ENCODE peak calls at places on chromosome 19, in ten cellular contexts. One of them, this sample, is unnamed.

GRCh38 chr19:33727331-33728028 is 69.2 kb upstream of the KCTD15 start:
- DNase-seq in heart right ventricle: no peak
- DNase-seq in stomach: no peak
- DNase-seq in thoracic aorta: no peak
- DNase-seq in esophagus squamous epithelium: no peak
- DNase-seq in ascending aorta: no peak
- DNase-seq in T-helper 17 cell: no peak
- DNase-seq in Peyer's patch: no peak
- DNase-seq in ovary: no peak
- DNase-seq in mucosa of descending colon: no peak
- DNase-seq in this sample: no peak

GRCh38 chr19:2883686-2884439 is 16.7 kb downstream of the ZNF556 start:
- DNase-seq in heart right ventricle: no peak
- DNase-seq in stomach: no peak
- DNase-seq in thoracic aorta: no peak
- DNase-seq in esophagus squamous epithelium: no peak
- DNase-seq in ascending aorta: no peak
- DNase-seq in T-helper 17 cell: no peak
- DNase-seq in Peyer's patch: no peak
- DNase-seq in ovary: no peak
- DNase-seq in mucosa of descending colon: no peak
- DNase-seq in this sample: no peak

GRCh38 chr19:34661357-34661756 is 15.6 kb downstream of the SCGB2B2 start:
- DNase-seq in heart right ventricle: no peak
- DNase-seq in stomach: peak; percentile 45
- DNase-seq in thoracic aorta: no peak
- DNase-seq in esophagus squamous epithelium: no peak
- DNase-seq in ascending aorta: no peak
- DNase-seq in T-helper 17 cell: no peak
- DNase-seq in Peyer's patch: no peak
- DNase-seq in ovary: no peak
- DNase-seq in mucosa of descending colon: no peak
- DNase-seq in this sample: no peak

GRCh38 chr19:51372649-51373504 is at the start of gene NKG7:
- DNase-seq in heart right ventricle: no peak
- DNase-seq in stomach: no peak
- DNase-seq in thoracic aorta: no peak
- DNase-seq in esophagus squamous epithelium: no peak
- DNase-seq in ascending aorta: no peak
- DNase-seq in T-helper 17 cell: no peak
- DNase-seq in Peyer's patch: peak; percentile 44
- DNase-seq in ovary: no peak
- DNase-seq in mucosa of descending colon: peak; percentile 46
- DNase-seq in this sample: no peak

GRCh38 chr19:28504139-28504538 is 708.8 kb downstream of the UQCRFS1 start:
- DNase-seq in heart right ventricle: no peak
- DNase-seq in stomach: no peak
- DNase-seq in thoracic aorta: no peak
- DNase-seq in esophagus squamous epithelium: no peak
- DNase-seq in ascending aorta: no peak
- DNase-seq in T-helper 17 cell: no peak
- DNase-seq in Peyer's patch: no peak
- DNase-seq in ovary: no peak
- DNase-seq in mucosa of descending colon: no peak
- DNase-seq in this sample: no peak

GRCh38 chr19:3005345-3005744 is 23.7 kb downstream of the TLE2 start:
- DNase-seq in heart right ventricle: no peak
- DNase-seq in stomach: no peak
- DNase-seq in thoracic aorta: no peak
- DNase-seq in esophagus squamous epithelium: no peak
- DNase-seq in ascending aorta: no peak
- DNase-seq in T-helper 17 cell: no peak
- DNase-seq in Peyer's patch: no peak
- DNase-seq in ovary: no peak
- DNase-seq in mucosa of descending colon: no peak
- DNase-seq in this sample: no peak

GRCh38 chr19:13404236-13404635 is 102.0 kb downstream of the CACNA1A start:
- DNase-seq in heart right ventricle: no peak
- DNase-seq in stomach: no peak
- DNase-seq in thoracic aorta: no peak
- DNase-seq in esophagus squamous epithelium: no peak
- DNase-seq in ascending aorta: no peak
- DNase-seq in T-helper 17 cell: no peak
- DNase-seq in Peyer's patch: no peak
- DNase-seq in ovary: no peak
- DNase-seq in mucosa of descending colon: no peak
- DNase-seq in this sample: no peak

GRCh38 chr19:8306235-8307054 is 1.7 kb downstream of the CD320 start:
- DNase-seq in heart right ventricle: peak; percentile 3
- DNase-seq in stomach: peak; percentile 25
- DNase-seq in thoracic aorta: no peak
- DNase-seq in esophagus squamous epithelium: no peak
- DNase-seq in ascending aorta: no peak
- DNase-seq in T-helper 17 cell: peak; percentile 2
- DNase-seq in Peyer's patch: no peak
- DNase-seq in ovary: peak; percentile 38
- DNase-seq in mucosa of descending colon: peak; percentile 69
- DNase-seq in this sample: no peak

GRCh38 chr19:34276614-34277013 is 22.3 kb downstream of the GARRE1 start:
- DNase-seq in heart right ventricle: no peak
- DNase-seq in stomach: no peak
- DNase-seq in thoracic aorta: no peak
- DNase-seq in esophagus squamous epithelium: no peak
- DNase-seq in ascending aorta: no peak
- DNase-seq in T-helper 17 cell: no peak
- DNase-seq in Peyer's patch: no peak
- DNase-seq in ovary: no peak
- DNase-seq in mucosa of descending colon: no peak
- DNase-seq in this sample: no peak

GRCh38 chr19:51660975-51661600 is 14.5 kb upstream of the SIGLEC14 start:
- DNase-seq in heart right ventricle: peak; percentile 81
- DNase-seq in stomach: peak; percentile 65
- DNase-seq in thoracic aorta: no peak
- DNase-seq in esophagus squamous epithelium: no peak
- DNase-seq in ascending aorta: no peak
- DNase-seq in T-helper 17 cell: peak; percentile 14
- DNase-seq in Peyer's patch: peak; percentile 89
- DNase-seq in ovary: peak; percentile 83
- DNase-seq in mucosa of descending colon: peak; percentile 57
- DNase-seq in this sample: peak; percentile 50

GRCh38 chr19:21947775-21948174 is 63.0 kb downstream of the ZNF208 start:
- DNase-seq in heart right ventricle: no peak
- DNase-seq in stomach: no peak
- DNase-seq in thoracic aorta: no peak
- DNase-seq in esophagus squamous epithelium: no peak
- DNase-seq in ascending aorta: no peak
- DNase-seq in T-helper 17 cell: no peak
- DNase-seq in Peyer's patch: no peak
- DNase-seq in ovary: no peak
- DNase-seq in mucosa of descending colon: no peak
- DNase-seq in this sample: no peak

GRCh38 chr19:10871711-10872550 is 578 bp downstream of the CARM1 start:
- DNase-seq in heart right ventricle: peak; percentile 47
- DNase-seq in stomach: peak; percentile 41
- DNase-seq in thoracic aorta: no peak
- DNase-seq in esophagus squamous epithelium: no peak
- DNase-seq in ascending aorta: no peak
- DNase-seq in T-helper 17 cell: peak; percentile 12
- DNase-seq in Peyer's patch: no peak
- DNase-seq in ovary: peak; percentile 77
- DNase-seq in mucosa of descending colon: peak; percentile 81
- DNase-seq in this sample: peak; percentile 49

GRCh38 chr19:54179921-54180452 is 7.0 kb upstream of the TMC4 start:
- DNase-seq in heart right ventricle: no peak
- DNase-seq in stomach: peak; percentile 72
- DNase-seq in thoracic aorta: no peak
- DNase-seq in esophagus squamous epithelium: no peak
- DNase-seq in ascending aorta: no peak
- DNase-seq in T-helper 17 cell: no peak
- DNase-seq in Peyer's patch: no peak
- DNase-seq in ovary: no peak
- DNase-seq in mucosa of descending colon: peak; percentile 74
- DNase-seq in this sample: no peak
- H3K9me3 ChIP-seq in heart right ventricle: no peaks in the 10 kb centered on the region
- H3K9me3 ChIP-seq in stomach: no peaks in the 10 kb centered on the region
- H3K9me3 ChIP-seq in thoracic aorta: no peaks in the 10 kb centered on the region
- H3K9me3 ChIP-seq in esophagus squamous epithelium: no peaks in the 10 kb centered on the region
- H3K9me3 ChIP-seq in ascending aorta: no peaks in the 10 kb centered on the region
- H3K9me3 ChIP-seq in T-helper 17 cell: no peaks in the 10 kb centered on the region
- H3K9me3 ChIP-seq in Peyer's patch: no peaks in the 10 kb centered on the region
- H3K9me3 ChIP-seq in ovary: no peaks in the 10 kb centered on the region
- H3K9me3 ChIP-seq in mucosa of descending colon: no peaks in the 10 kb centered on the region
- H3K9me3 ChIP-seq in this sample: no peaks in the 10 kb centered on the region

GRCh38 chr19:57111329-57111644 is 8.5 kb upstream of the USP29 start:
- DNase-seq in heart right ventricle: no peak
- DNase-seq in stomach: no peak
- DNase-seq in thoracic aorta: no peak
- DNase-seq in esophagus squamous epithelium: no peak
- DNase-seq in ascending aorta: no peak
- DNase-seq in T-helper 17 cell: no peak
- DNase-seq in Peyer's patch: no peak
- DNase-seq in ovary: no peak
- DNase-seq in mucosa of descending colon: no peak
- DNase-seq in this sample: no peak

GRCh38 chr19:57105976-57106610 is 13.7 kb upstream of the USP29 start:
- DNase-seq in heart right ventricle: no peak
- DNase-seq in stomach: no peak
- DNase-seq in thoracic aorta: no peak
- DNase-seq in esophagus squamous epithelium: no peak
- DNase-seq in ascending aorta: no peak
- DNase-seq in T-helper 17 cell: no peak
- DNase-seq in Peyer's patch: no peak
- DNase-seq in ovary: no peak
- DNase-seq in mucosa of descending colon: no peak
- DNase-seq in this sample: no peak

GRCh38 chr19:57106646-57107235 is 13.0 kb upstream of the USP29 start:
- DNase-seq in heart right ventricle: no peak
- DNase-seq in stomach: no peak
- DNase-seq in thoracic aorta: no peak
- DNase-seq in esophagus squamous epithelium: no peak
- DNase-seq in ascending aorta: no peak
- DNase-seq in T-helper 17 cell: no peak
- DNase-seq in Peyer's patch: no peak
- DNase-seq in ovary: no peak
- DNase-seq in mucosa of descending colon: no peak
- DNase-seq in this sample: no peak

DNA sequence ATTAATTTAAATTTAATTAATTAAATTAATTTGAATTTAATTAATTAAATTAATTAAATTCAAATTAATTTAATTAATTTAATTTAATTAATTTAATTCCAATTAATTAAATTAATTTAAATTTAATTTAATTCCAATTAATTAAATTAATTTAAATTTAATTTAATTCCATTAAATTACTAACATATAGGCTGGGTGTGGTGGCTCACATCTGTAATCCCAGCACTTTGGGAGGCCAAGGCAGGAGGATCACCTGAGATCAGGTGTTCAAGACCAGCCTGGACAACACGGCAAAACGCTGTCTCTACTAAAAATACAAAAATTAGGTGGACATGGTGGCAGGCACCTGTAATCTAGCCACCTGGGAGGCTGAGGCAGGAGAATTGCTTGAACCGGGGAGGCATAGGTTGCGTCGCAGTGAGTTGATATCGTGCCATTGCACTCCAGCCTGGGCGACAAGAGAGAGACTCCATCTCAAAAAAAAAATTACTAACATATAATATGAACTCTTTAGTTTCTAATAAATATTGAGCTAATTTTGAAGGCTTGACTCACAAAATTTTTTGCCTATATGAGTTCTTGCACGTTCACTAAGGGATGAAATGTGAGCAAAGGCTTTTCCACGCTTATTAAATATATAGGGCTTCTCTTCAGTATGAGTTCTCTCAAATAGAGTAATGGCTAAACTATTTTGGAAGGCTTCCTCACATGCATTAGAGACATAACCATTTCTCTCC is 9.0 kb upstream of the USP29 start:
- DNase-seq in heart right ventricle: no peak
- DNase-seq in stomach: no peak
- DNase-seq in thoracic aorta: no peak
- DNase-seq in esophagus squamous epithelium: no peak
- DNase-seq in ascending aorta: no peak
- DNase-seq in T-helper 17 cell: no peak
- DNase-seq in Peyer's patch: no peak
- DNase-seq in ovary: no peak
- DNase-seq in mucosa of descending colon: no peak
- DNase-seq in this sample: no peak
- H3K9me3 ChIP-seq in heart right ventricle: peaks cover 22% of the 10 kb centered on the region
- H3K9me3 ChIP-seq in stomach: peaks cover 69% of the 10 kb centered on the region
- H3K9me3 ChIP-seq in thoracic aorta: peaks cover 25% of the 10 kb centered on the region
- H3K9me3 ChIP-seq in esophagus squamous epithelium: no peaks in the 10 kb centered on the region
- H3K9me3 ChIP-seq in ascending aorta: peaks cover 34% of the 10 kb centered on the region
- H3K9me3 ChIP-seq in T-helper 17 cell: peaks cover 3% of the 10 kb centered on the region
- H3K9me3 ChIP-seq in Peyer's patch: peaks cover 24% of the 10 kb centered on the region
- H3K9me3 ChIP-seq in ovary: no peaks in the 10 kb centered on the region
- H3K9me3 ChIP-seq in mucosa of descending colon: peaks cover 93% of the 10 kb centered on the region
- H3K9me3 ChIP-seq in this sample: peaks cover 24% of the 10 kb centered on the region

DNA sequence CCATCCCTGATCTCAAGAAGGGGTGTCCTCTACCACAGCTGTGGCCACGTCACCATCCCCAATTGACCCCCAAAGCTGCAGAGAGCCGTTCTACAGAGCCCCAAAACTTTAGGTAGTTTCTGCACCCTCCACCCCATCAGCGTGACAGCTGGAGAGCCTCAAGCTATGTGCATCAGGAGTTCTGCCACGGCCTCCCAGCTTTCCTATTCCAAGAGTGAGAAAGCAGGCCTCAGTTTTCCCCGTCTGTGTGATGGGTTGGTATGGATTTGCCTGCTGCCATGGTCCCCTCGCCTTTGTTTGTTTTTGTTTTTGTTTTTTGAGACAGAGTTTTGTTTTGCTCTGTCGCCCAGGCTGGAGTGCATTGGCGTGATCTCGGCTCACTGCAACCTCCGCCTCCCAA is 1.5 kb downstream of the BCL3 start:
- DNase-seq in heart right ventricle: no peak
- DNase-seq in stomach: no peak
- DNase-seq in thoracic aorta: no peak
- DNase-seq in esophagus squamous epithelium: no peak
- DNase-seq in ascending aorta: no peak
- DNase-seq in T-helper 17 cell: no peak
- DNase-seq in Peyer's patch: no peak
- DNase-seq in ovary: no peak
- DNase-seq in mucosa of descending colon: peak; percentile 45
- DNase-seq in this sample: no peak
- H3K9me3 ChIP-seq in heart right ventricle: no peaks in the 10 kb centered on the region
- H3K9me3 ChIP-seq in stomach: no peaks in the 10 kb centered on the region
- H3K9me3 ChIP-seq in thoracic aorta: no peaks in the 10 kb centered on the region
- H3K9me3 ChIP-seq in esophagus squamous epithelium: no peaks in the 10 kb centered on the region
- H3K9me3 ChIP-seq in ascending aorta: no peaks in the 10 kb centered on the region
- H3K9me3 ChIP-seq in T-helper 17 cell: no peaks in the 10 kb centered on the region
- H3K9me3 ChIP-seq in Peyer's patch: no peaks in the 10 kb centered on the region
- H3K9me3 ChIP-seq in ovary: no peaks in the 10 kb centered on the region
- H3K9me3 ChIP-seq in mucosa of descending colon: no peaks in the 10 kb centered on the region
- H3K9me3 ChIP-seq in this sample: no peaks in the 10 kb centered on the region

DNA sequence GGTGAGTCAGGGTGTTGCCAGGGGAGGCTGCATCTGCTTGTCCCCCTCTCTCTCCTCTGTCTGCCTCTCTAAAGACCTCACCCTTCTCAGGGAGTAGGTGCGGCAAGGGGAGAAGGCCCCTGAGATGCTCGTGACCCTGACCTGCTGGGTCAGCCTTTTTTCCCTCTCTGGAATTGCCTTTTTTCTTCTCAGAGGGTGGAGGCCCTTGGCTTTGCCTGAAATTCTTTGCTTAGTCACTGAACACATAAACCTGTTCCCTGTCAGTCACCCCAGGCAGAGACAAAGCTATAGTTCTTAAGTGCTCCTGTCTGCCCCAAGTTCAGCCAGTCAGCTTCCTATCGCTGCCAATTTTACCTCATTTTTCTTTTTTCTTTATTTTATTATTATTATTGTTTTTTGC is 35.2 kb upstream of the PEG3 start:
- DNase-seq in heart right ventricle: no peak
- DNase-seq in stomach: no peak
- DNase-seq in thoracic aorta: no peak
- DNase-seq in esophagus squamous epithelium: no peak
- DNase-seq in ascending aorta: no peak
- DNase-seq in T-helper 17 cell: no peak
- DNase-seq in Peyer's patch: no peak
- DNase-seq in ovary: no peak
- DNase-seq in mucosa of descending colon: no peak
- DNase-seq in this sample: no peak
- H3K9me3 ChIP-seq in heart right ventricle: no peaks in the 10 kb centered on the region
- H3K9me3 ChIP-seq in stomach: peaks cover 13% of the 10 kb centered on the region
- H3K9me3 ChIP-seq in thoracic aorta: peaks cover 9% of the 10 kb centered on the region
- H3K9me3 ChIP-seq in esophagus squamous epithelium: no peaks in the 10 kb centered on the region
- H3K9me3 ChIP-seq in ascending aorta: peaks cover 3% of the 10 kb centered on the region
- H3K9me3 ChIP-seq in T-helper 17 cell: no peaks in the 10 kb centered on the region
- H3K9me3 ChIP-seq in Peyer's patch: peaks cover 6% of the 10 kb centered on the region
- H3K9me3 ChIP-seq in ovary: no peaks in the 10 kb centered on the region
- H3K9me3 ChIP-seq in mucosa of descending colon: peaks cover 76% of the 10 kb centered on the region
- H3K9me3 ChIP-seq in this sample: no peaks in the 10 kb centered on the region

This sample was measured in MG63.